ENCODE peak calls at places on chromosome 22, in four cellular contexts. Q is A549, V is HepG2, E is WTC11. J is an unnamed sample.

GRCh38 chr22:19271856-19272535 is 19.5 kb downstream of the CLTCL1 start:
- DNase-seq in V (peak; percentile 89), Q (peak; percentile 26), E (no peak), J (no peak)

GRCh38 chr22:46011627-46012181 is 34.7 kb upstream of the WNT7B start:
- DNase-seq in V (no peak), Q (no peak), E (no peak), J (no peak)

GRCh38 chr22:29291215-29291614 is 15.2 kb upstream of the GAS2L1 start:
- DNase-seq in E (no peak), V (no peak), Q (no peak), J (no peak)

GRCh38 chr22:25853902-25854301 is 111.9 kb downstream of the MYO18B start:
- DNase-seq in V (peak; percentile 18), Q (peak; percentile 3), E (no peak), J (no peak)

GRCh38 chr22:35846804-35847203 is 129.1 kb downstream of the APOL5 start:
- DNase-seq in V (no peak), E (no peak), Q (no peak), J (no peak)

GRCh38 chr22:47295226-47295901 is 532.9 kb downstream of the TBC1D22A start:
- DNase-seq in E (no peak), V (no peak), Q (no peak), J (no peak)

GRCh38 chr22:19497245-19497644 is 17.5 kb downstream of the CDC45 start:
- DNase-seq in E (no peak), V (no peak), Q (no peak), J (peak; percentile 75)

GRCh38 chr22:45688606-45689080 is 17.0 kb downstream of the ATXN10 start:
- DNase-seq in E (no peak), V (no peak), Q (peak; percentile 37), J (no peak)

GRCh38 chr22:27784099-27784446 is 17.5 kb downstream of the MN1 start:
- DNase-seq in V (no peak), Q (no peak), E (no peak), J (no peak)

GRCh38 chr22:19984201-19984753 is 32.3 kb downstream of the ARVCF start:
- DNase-seq in E (no peak), Q (peak; percentile 61), V (no peak), J (peak; percentile 73)

GRCh38 chr22:32177221-32177765 is 18.2 kb upstream of the C22orf42 start:
- DNase-seq in Q (no peak), E (no peak), V (no peak), J (no peak)

GRCh38 chr22:36027960-36028645 is 521 bp downstream of the RBFOX2 start:
- DNase-seq in V (no peak), E (peak; percentile 67), Q (peak; percentile 45), J (no peak)

GRCh38 chr22:45006873-45007246 is 2.9 kb downstream of the PHF21B start:
- DNase-seq in Q (no peak), E (peak; percentile 78), V (no peak), J (no peak)

GRCh38 chr22:22693531-22693884 is 49.1 kb downstream of the GGTLC2 start:
- DNase-seq in Q (peak; percentile 19), V (no peak), E (no peak), J (no peak)

GRCh38 chr22:32836286-32836859 is 34.9 kb downstream of the TIMP3 start:
- DNase-seq in V (peak; percentile 11), E (no peak), Q (peak; percentile 18), J (peak; percentile 51)

GRCh38 chr22:46052801-46053562 is 76.0 kb upstream of the WNT7B start:
- DNase-seq in E (peak; percentile 11), V (no peak), Q (no peak), J (no peak)

GRCh38 chr22:35384567-35384966 is 3.7 kb downstream of the HMOX1 start:
- DNase-seq in E (no peak), V (no peak), Q (no peak), J (no peak)

GRCh38 chr22:46537221-46537945 is at the start of gene CELSR1:
- DNase-seq in Q (peak; percentile 72), E (peak; percentile 58), V (no peak), J (no peak)

GRCh38 chr22:27531782-27532530 is 269.6 kb downstream of the MN1 start:
- DNase-seq in E (no peak), Q (no peak), V (no peak), J (no peak)

GRCh38 chr22:47691152-47691895 is 928.9 kb downstream of the TBC1D22A start:
- DNase-seq in E (no peak), Q (no peak), V (no peak), J (no peak)

GRCh38 chr22:19848298-19849224 is 6.1 kb downstream of the GNB1L start:
- DNase-seq in E (no peak), Q (peak; percentile 21), V (no peak), J (no peak)

GRCh38 chr22:28283025-28283654 is 364.1 kb upstream of the PITPNB start:
- DNase-seq in E (no peak), Q (no peak), V (no peak), J (no peak)

GRCh38 chr22:32462452-32462851 is 1.8 kb downstream of the BPIFC start:
- DNase-seq in V (no peak), E (no peak), Q (no peak), J (no peak)

GRCh38 chr22:30565341-30565740 is 9.1 kb downstream of the GAL3ST1 start:
- DNase-seq in V (no peak), Q (no peak), E (no peak), J (no peak)

GRCh38 chr22:22945195-22945594 is 57.6 kb downstream of the IGLL5 start:
- DNase-seq in E (no peak), V (no peak), Q (no peak), J (no peak)

GRCh38 chr22:35712672-35713071 is 5.0 kb upstream of the APOL5 start:
- DNase-seq in Q (no peak), E (no peak), V (no peak), J (no peak)

GRCh38 chr22:23075525-23076216 is 5.4 kb downstream of the GNAZ start:
- DNase-seq in E (no peak), V (peak; percentile 99), Q (no peak), J (no peak)

GRCh38 chr22:20130319-20130718 is 1.3 kb upstream of the ZDHHC8 start:
- DNase-seq in V (no peak), Q (no peak), E (no peak), J (no peak)

GRCh38 chr22:44259366-44260215 is 53.2 kb downstream of the SHISAL1 start:
- DNase-seq in Q (no peak), V (no peak), E (peak; percentile 9), J (no peak)

GRCh38 chr22:47781024-47781423 is 1018.6 kb downstream of the TBC1D22A start:
- DNase-seq in V (no peak), E (no peak), Q (no peak), J (no peak)

GRCh38 chr22:25911243-25911972 is 169.4 kb downstream of the MYO18B start:
- DNase-seq in E (no peak), Q (no peak), V (no peak), J (no peak)

GRCh38 chr22:19405133-19405532 is 26.4 kb downstream of the HIRA start:
- DNase-seq in V (peak; percentile 20), E (no peak), Q (no peak), J (no peak)

GRCh38 chr22:25554321-25555088 is 10.0 kb upstream of the GRK3 start:
- DNase-seq in V (no peak), Q (no peak), E (no peak), J (no peak)

DNA sequence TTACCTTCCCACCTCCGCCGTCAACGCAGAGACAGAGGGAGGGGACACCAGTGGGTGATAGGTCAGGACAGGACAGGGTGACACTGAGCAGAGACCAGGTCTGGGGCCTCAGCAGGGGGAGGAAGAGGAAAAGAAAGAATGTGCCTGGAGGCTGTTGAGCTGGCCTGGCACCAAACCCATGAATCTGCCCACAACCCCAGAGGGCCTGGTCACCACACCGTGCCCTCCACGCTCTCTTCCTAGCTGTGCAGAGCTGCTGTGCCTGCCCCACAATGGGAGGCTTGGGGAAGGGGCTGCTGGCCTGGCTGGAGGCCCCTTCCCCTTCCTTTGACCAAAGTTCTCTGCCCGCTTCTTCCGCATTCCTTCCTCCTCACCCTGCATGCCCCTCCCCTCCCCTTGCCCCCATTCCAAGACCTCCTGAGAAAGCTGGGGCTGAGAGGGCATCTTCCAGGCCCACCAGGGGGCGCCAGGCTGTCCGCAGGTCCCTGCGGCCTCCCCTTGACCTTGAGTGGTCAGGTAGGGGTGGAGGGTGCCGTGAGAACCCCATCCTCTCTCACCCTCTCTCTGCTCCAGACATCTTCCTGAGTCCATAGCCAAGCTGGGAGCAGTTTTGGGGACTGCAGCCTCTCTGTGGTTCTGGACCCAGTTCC is 11.0 kb upstream of the CACNA1I start:
- DNase-seq in E (peak; percentile 82), V (no peak), Q (no peak), J (peak; percentile 65)
- TF ChIP-seq NR3C1 in E (no peak), V (no peak), Q (no peak), J (no peak)

DNA sequence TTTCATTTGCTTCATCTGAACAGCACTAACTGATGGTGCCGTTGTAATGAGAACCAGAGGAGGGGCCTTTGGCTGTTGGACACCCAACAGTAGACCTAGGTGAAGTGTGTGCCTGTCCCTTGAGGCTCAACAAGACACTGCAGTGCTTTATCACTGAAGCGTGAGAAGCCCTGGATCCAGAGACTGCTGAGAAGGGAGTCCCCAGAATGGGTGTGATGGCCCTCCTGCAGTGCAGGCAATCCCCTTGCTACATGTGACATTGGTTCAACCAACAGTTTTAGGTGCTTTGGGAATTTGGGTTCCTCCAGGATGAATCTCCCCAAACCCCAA is 125.6 kb downstream of the BRD1 start:
- DNase-seq in Q (no peak), V (no peak), E (no peak), J (no peak)
- TF ChIP-seq NR3C1 in Q (no peak), V (no peak), E (no peak), J (no peak)

DNA sequence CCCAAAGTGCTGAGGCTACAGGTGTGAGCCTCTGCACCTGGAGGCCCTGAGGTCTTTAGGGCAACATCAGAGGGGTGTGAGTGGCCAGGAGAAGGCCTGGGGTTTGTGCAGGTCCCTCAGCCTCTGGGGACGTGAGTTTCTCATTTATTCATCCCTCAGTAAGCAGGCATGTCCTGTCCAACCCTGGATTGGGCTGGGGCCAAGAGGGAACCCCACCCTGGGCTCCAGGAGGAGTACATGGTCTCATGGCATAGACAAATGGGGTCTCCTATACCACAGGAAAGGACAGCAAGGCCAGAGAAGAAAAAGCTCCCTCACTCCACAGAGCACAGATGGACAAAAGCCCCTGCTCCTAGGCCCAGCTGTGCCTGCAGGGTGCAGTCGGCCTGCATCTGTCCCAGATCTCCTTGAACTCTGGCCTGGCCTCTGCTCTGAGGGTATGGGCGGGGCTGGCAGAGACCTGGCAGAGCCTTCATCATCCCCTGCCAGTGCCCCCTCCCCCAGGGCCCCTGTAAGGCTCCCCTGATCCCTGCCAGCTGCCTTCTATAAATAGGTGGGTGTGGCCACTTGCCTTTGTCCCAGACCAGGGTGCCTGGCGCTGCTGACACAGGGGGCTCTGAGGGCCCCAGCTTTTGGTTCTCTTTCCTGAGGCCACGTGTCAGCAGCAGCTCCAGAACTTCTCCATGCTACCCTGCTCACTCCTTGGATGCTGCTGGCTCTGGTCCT is 34.6 kb downstream of the A4GALT start:
- DNase-seq in V (no peak), E (no peak), Q (peak; percentile 11), J (no peak)
- TF ChIP-seq NR3C1 in V (no peak), E (no peak), Q (no peak), J (no peak)

DNA sequence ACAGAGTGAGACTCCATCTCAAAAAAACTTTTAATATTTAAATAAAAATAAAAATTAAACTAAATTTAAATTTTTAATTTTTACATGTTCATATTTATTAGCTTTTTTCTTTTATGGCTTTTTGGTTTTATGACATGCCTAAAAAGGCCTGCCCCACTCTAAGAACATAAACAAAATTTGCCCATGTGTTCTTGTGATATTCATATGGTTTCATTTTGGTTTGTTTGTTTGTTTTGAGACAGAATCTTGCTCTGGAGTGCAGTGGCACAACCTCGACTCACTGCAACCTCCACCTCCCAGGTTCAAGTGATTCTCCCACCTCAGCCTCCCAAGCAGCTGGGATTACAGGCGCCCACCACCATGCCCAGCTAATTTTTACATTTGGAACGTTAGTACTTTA is 27.7 kb downstream of the SUSD2 start:
- DNase-seq in E (no peak), V (no peak), Q (no peak), J (no peak)
- TF ChIP-seq NR3C1 in E (no peak), V (no peak), Q (no peak), J (no peak)